ENCODE peak calls at places on chromosomes 11 and 22, in seven cellular contexts. One of them, this sample, is unnamed.

GRCh38 chr11:70709596-70709995 is 311.3 kb downstream of the CTTN start:
- DNase-seq in HFFc6: no peak
- DNase-seq in stimulated activated CD8-positive, alpha-beta memory T cell treated with anti-CD3 and anti-CD28 coated beads, Interleukin-15, amount 100 ng/mL, for 4 hours: no peak
- DNase-seq in psoas muscle: no peak
- DNase-seq in ACHN: no peak
- DNase-seq in stromal cell of bone marrow: no peak
- DNase-seq in putamen: no peak
- DNase-seq in this sample: no peak

GRCh38 chr11:132631956-132632355 is 900.3 kb downstream of the OPCML start:
- DNase-seq in HFFc6: peak; percentile 7
- DNase-seq in stimulated activated CD8-positive, alpha-beta memory T cell treated with anti-CD3 and anti-CD28 coated beads, Interleukin-15, amount 100 ng/mL, for 4 hours: no peak
- DNase-seq in psoas muscle: no peak
- DNase-seq in ACHN: no peak
- DNase-seq in stromal cell of bone marrow: no peak
- DNase-seq in putamen: no peak
- DNase-seq in this sample: no peak

GRCh38 chr22:50320671-50321325 is 6.0 kb downstream of the DENND6B start:
- DNase-seq in HFFc6: no peak
- DNase-seq in stimulated activated CD8-positive, alpha-beta memory T cell treated with anti-CD3 and anti-CD28 coated beads, Interleukin-15, amount 100 ng/mL, for 4 hours: no peak
- DNase-seq in psoas muscle: no peak
- DNase-seq in ACHN: no peak
- DNase-seq in stromal cell of bone marrow: no peak
- DNase-seq in putamen: no peak
- DNase-seq in this sample: no peak

GRCh38 chr22:22159384-22159783 is 85.2 kb upstream of the VPREB1 start:
- DNase-seq in HFFc6: no peak
- DNase-seq in stimulated activated CD8-positive, alpha-beta memory T cell treated with anti-CD3 and anti-CD28 coated beads, Interleukin-15, amount 100 ng/mL, for 4 hours: no peak
- DNase-seq in psoas muscle: no peak
- DNase-seq in ACHN: no peak
- DNase-seq in stromal cell of bone marrow: no peak
- DNase-seq in putamen: no peak
- DNase-seq in this sample: no peak

GRCh38 chr22:37242395-37242918 is 1.6 kb downstream of the RAC2 start:
- DNase-seq in HFFc6: no peak
- DNase-seq in stimulated activated CD8-positive, alpha-beta memory T cell treated with anti-CD3 and anti-CD28 coated beads, Interleukin-15, amount 100 ng/mL, for 4 hours: peak; percentile 78
- DNase-seq in psoas muscle: peak; percentile 80
- DNase-seq in ACHN: peak; percentile 31
- DNase-seq in stromal cell of bone marrow: no peak
- DNase-seq in putamen: no peak
- DNase-seq in this sample: no peak

GRCh38 chr22:39365406-39365782 is 15.6 kb downstream of the SYNGR1 start:
- DNase-seq in HFFc6: no peak
- DNase-seq in stimulated activated CD8-positive, alpha-beta memory T cell treated with anti-CD3 and anti-CD28 coated beads, Interleukin-15, amount 100 ng/mL, for 4 hours: no peak
- DNase-seq in psoas muscle: no peak
- DNase-seq in ACHN: no peak
- DNase-seq in stromal cell of bone marrow: no peak
- DNase-seq in putamen: no peak
- DNase-seq in this sample: no peak

GRCh38 chr11:134514354-134514951 is 102.4 kb upstream of the B3GAT1 start:
- DNase-seq in HFFc6: no peak
- DNase-seq in stimulated activated CD8-positive, alpha-beta memory T cell treated with anti-CD3 and anti-CD28 coated beads, Interleukin-15, amount 100 ng/mL, for 4 hours: no peak
- DNase-seq in psoas muscle: no peak
- DNase-seq in ACHN: no peak
- DNase-seq in stromal cell of bone marrow: no peak
- DNase-seq in putamen: no peak
- DNase-seq in this sample: no peak

GRCh38 chr11:118012083-118012669 is 26.0 kb downstream of the IL10RA start:
- DNase-seq in HFFc6: peak; percentile 11
- DNase-seq in stimulated activated CD8-positive, alpha-beta memory T cell treated with anti-CD3 and anti-CD28 coated beads, Interleukin-15, amount 100 ng/mL, for 4 hours: no peak
- DNase-seq in psoas muscle: peak; percentile 56
- DNase-seq in ACHN: peak; percentile 47
- DNase-seq in stromal cell of bone marrow: no peak
- DNase-seq in putamen: no peak
- DNase-seq in this sample: peak; percentile 68

GRCh38 chr22:23058063-23058462 is 12.3 kb upstream of the GNAZ start:
- DNase-seq in HFFc6: no peak
- DNase-seq in stimulated activated CD8-positive, alpha-beta memory T cell treated with anti-CD3 and anti-CD28 coated beads, Interleukin-15, amount 100 ng/mL, for 4 hours: no peak
- DNase-seq in psoas muscle: no peak
- DNase-seq in ACHN: no peak
- DNase-seq in stromal cell of bone marrow: no peak
- DNase-seq in putamen: no peak
- DNase-seq in this sample: peak; percentile 10

This sample was measured in aorta.